ENCODE peak calls at places on chromosomes 12 and 14, in four cellular contexts. E is NCI-H146; F is CMK; D is stimulated activated CD8-positive, alpha-beta memory T cell treated with anti-CD3 and anti-CD28 coated beads, Interleukin-15, amount 100 ng/mL, for 4 hours. W is an unnamed sample.

GRCh38 chr12:29113101-29113500 is 36.0 kb upstream of the FAR2 start:
- DNase-seq in D (no peak), F (no peak), E (no peak), W (no peak)

GRCh38 chr12:97763113-97763512 is 300.5 kb downstream of the RMST start:
- DNase-seq in D (no peak), E (no peak), F (no peak), W (no peak)

GRCh38 chr14:103332143-103332919 is 1.7 kb upstream of the EIF5 start:
- DNase-seq in F (no peak), D (no peak), E (no peak), W (peak)

GRCh38 chr12:9133243-9133938 is 17.7 kb upstream of the A2M start:
- DNase-seq in E (no peak), D (no peak), F (no peak), W (no peak)

GRCh38 chr12:15049456-15050153 is 76.8 kb downstream of the PDE6H start:
- DNase-seq in D (no peak), F (no peak), E (no peak), W (no peak)

GRCh38 chr12:56635539-56636117 is 5.5 kb upstream of the BAZ2A start:
- DNase-seq in D (peak), F (no peak), E (peak), W (no peak)

GRCh38 chr14:19743256-19743655 is at the start of gene OR4Q3:
- DNase-seq in E (no peak), F (no peak), D (no peak), W (no peak)

GRCh38 chr14:51738754-51739153 is 87.0 kb downstream of the FRMD6 start:
- DNase-seq in F (no peak), D (no peak), E (no peak), W (no peak)

GRCh38 chr14:36522972-36523685 is 3.1 kb upstream of the NKX2-1 start:
- DNase-seq in E (no peak), D (no peak), F (no peak), W (peak)

GRCh38 chr14:91237219-91237618 is 7.3 kb downstream of the GPR68 start:
- DNase-seq in E (no peak), D (no peak), F (no peak), W (no peak)

GRCh38 chr12:26185532-26186320 is 9.6 kb upstream of the SSPN start:
- DNase-seq in F (no peak), E (no peak), D (no peak), W (no peak)

GRCh38 chr12:79344855-79345840 is 345.6 kb downstream of the PAWR start:
- DNase-seq in D (no peak), E (peak), F (no peak), W (peak)

GRCh38 chr12:56720696-56721615 is 4.1 kb downstream of the NACA start:
- DNase-seq in F (no peak), D (no peak), E (no peak), W (no peak)

GRCh38 chr12:49232940-49233841 is 31.7 kb upstream of the TUBA1C start:
- DNase-seq in D (no peak), F (peak), E (peak), W (no peak)

GRCh38 chr12:182381-182883 is 31.5 kb downstream of the SLC6A12 start:
- DNase-seq in F (no peak), D (no peak), E (no peak), W (no peak)

GRCh38 chr12:97960741-97961608 is 498.4 kb downstream of the RMST start:
- DNase-seq in F (peak), E (peak), D (no peak), W (peak)

GRCh38 chr12:70982991-70983390 is 62.5 kb upstream of the PTPRR start:
- DNase-seq in D (no peak), F (no peak), E (no peak), W (no peak)

GRCh38 chr12:81128930-81129554 is 51.2 kb downstream of the ACSS3 start:
- DNase-seq in E (peak), D (no peak), F (no peak), W (peak)

GRCh38 chr12:30420561-30420960 is 275.1 kb downstream of the IPO8 start:
- DNase-seq in E (no peak), F (no peak), D (no peak), W (no peak)

GRCh38 chr12:114671664-114672476 is 12.1 kb downstream of the TBX3 start:
- DNase-seq in D (no peak), E (no peak), F (no peak), W (peak)

GRCh38 chr12:56299308-56299852 is 750 bp downstream of the CS start:
- DNase-seq in E (peak), F (no peak), D (no peak), W (no peak)

GRCh38 chr12:113805201-113805600 is 160.9 kb downstream of the RBM19 start:
- DNase-seq in E (no peak), D (no peak), F (no peak), W (no peak)

GRCh38 chr12:52585951-52586350 is 12.3 kb upstream of the KRT74 start:
- DNase-seq in F (no peak), D (peak), E (no peak), W (no peak)

GRCh38 chr12:70052931-70053497 is 190.2 kb upstream of the CNOT2 start:
- DNase-seq in F (no peak), D (no peak), E (no peak), W (peak)

GRCh38 chr14:33686218-33686617 is 264.7 kb downstream of the EGLN3 start:
- DNase-seq in E (no peak), F (no peak), D (no peak), W (no peak)

W was measured in thyroid gland.